ENCODE peak calls at places on chromosomes 2 and 18, in five cellular contexts. U, R, E, P and Q are unnamed samples.

GRCh38 chr2:42350434-42351063 is 10.5 kb downstream of the COX7A2L start:
- DNase-seq in R (no peak), P (no peak), U (no peak), E (no peak), Q (no peak)

GRCh38 chr2:70068119-70068518 is 19.2 kb upstream of the PCBP1 start:
- DNase-seq in E (no peak), U (no peak), P (no peak), R (no peak), Q (no peak)

GRCh38 chr2:196230051-196230450 is 58.7 kb upstream of the STK17B start:
- DNase-seq in P (no peak), U (peak), E (peak), R (no peak), Q (no peak)

GRCh38 chr2:54416166-54416798 is 39.8 kb upstream of the SPTBN1 start:
- DNase-seq in P (no peak), R (no peak), U (no peak), E (no peak), Q (no peak)

GRCh38 chr18:48690494-48690893 is 151.7 kb downstream of the CTIF start:
- DNase-seq in P (no peak), E (no peak), R (no peak), U (no peak), Q (no peak)

GRCh38 chr2:53353372-53354111 is 414.1 kb upstream of the CHAC2 start:
- DNase-seq in R (peak), P (no peak), U (peak), E (no peak), Q (peak)

GRCh38 chr2:104448661-104449410 is 405.1 kb upstream of the POU3F3 start:
- DNase-seq in U (no peak), P (no peak), E (no peak), R (no peak), Q (no peak)

GRCh38 chr2:10810175-10811161 is 2.1 kb downstream of the PDIA6 start:
- DNase-seq in P (no peak), E (no peak), U (no peak), R (no peak), Q (peak)

GRCh38 chr2:157185828-157186227 is 71.7 kb upstream of the GALNT5 start:
- DNase-seq in P (no peak), R (no peak), E (no peak), U (no peak), Q (no peak)

GRCh38 chr2:72236445-72237067 is 88.9 kb upstream of the CYP26B1 start:
- DNase-seq in P (no peak), R (no peak), E (no peak), U (no peak), Q (peak)

GRCh38 chr2:211930331-211930730 is 608.3 kb downstream of the ERBB4 start:
- DNase-seq in U (no peak), E (no peak), R (no peak), P (peak), Q (no peak)

GRCh38 chr2:70596739-70597138 is 43.1 kb upstream of the TGFA start:
- DNase-seq in P (no peak), E (no peak), U (no peak), R (no peak), Q (no peak)

GRCh38 chr2:54708584-54709340 is 14.7 kb upstream of the EML6 start:
- DNase-seq in R (no peak), P (peak), U (peak), E (no peak), Q (no peak)

GRCh38 chr2:201546576-201546975 is 95.0 kb downstream of the STRADB start:
- DNase-seq in R (no peak), P (no peak), U (no peak), E (no peak), Q (no peak)

DNA sequence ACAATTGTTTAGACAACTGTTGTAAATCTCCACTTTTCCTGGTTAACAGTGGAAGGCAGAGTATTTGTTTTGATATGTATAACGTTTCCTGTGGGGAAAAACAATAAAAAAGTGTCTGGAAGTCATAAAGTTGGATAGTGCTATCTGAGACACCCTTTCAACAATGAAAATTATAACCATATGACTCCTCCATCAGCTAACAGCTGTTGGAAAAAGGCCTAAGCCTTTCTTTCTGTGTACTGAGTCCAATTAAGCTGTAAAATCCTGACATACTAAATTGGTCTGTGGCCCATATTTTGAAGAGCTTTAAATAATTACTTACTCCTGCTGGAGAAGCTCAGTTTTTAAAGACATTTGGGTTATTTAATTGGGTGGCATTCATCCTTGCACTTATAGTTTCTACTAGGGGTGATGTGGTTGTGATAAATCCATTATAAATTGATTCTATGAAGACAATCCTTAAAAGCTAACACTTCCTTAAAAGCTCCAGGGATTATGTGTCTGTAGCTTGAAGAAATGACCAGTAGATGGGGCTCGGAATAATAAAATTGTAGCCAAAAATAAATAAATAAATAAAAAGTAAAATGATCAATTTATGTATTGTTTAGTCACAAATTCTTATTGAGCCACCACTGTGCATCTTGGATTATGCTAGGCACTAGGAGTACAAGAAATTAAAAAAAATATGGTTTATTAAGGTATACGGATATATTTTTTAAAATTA is 698.2 kb upstream of the NXPH2 start:
- DNase-seq in U (no peak), P (no peak), R (no peak), E (no peak), Q (no peak)
- TF ChIP-seq CTCF in U (no peak), P (no peak), R (no peak), E (no peak), Q (peak)

DNA sequence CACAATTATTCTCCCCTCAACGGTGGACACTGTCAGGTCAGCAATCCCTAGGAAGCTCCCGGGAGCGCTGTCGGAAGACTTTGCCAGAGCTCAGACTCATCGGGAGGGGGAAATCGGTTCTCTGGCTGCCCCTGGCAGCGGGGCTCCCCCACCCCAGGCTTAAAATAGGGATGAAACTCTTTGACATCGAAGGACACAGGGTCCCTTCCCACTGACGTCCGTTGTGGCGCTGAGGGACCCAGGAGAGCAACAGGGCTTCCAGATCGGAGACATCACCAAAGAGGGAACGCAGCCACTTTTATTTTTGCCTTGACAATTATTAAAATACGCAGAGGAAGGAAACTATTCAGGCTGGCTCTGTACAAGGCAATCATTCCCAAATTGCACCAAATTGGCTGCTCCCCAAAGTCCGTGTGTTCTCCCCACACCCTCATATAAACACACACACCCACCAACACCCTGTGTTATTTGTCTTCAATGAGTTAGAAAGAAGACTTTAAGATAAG is 249.0 kb downstream of the CDH20 start:
- DNase-seq in E (no peak), U (no peak), P (no peak), R (no peak), Q (no peak)
- TF ChIP-seq CTCF in E (peak), U (no peak), P (no peak), R (no peak), Q (no peak)

GRCh38 chr2:119409506-119409905 is 22.1 kb upstream of the TMEM37 start:
- DNase-seq in P (no peak), U (no peak), E (no peak), R (no peak), Q (no peak)
- TF ChIP-seq CTCF in P (no peak), U (no peak), E (no peak), R (no peak), Q (no peak)

GRCh38 chr2:23624915-23625314 is 239.9 kb downstream of the KLHL29 start:
- DNase-seq in P (no peak), U (no peak), E (no peak), R (no peak), Q (no peak)
- TF ChIP-seq CTCF in P (no peak), U (no peak), E (no peak), R (no peak), Q (no peak)

DNA sequence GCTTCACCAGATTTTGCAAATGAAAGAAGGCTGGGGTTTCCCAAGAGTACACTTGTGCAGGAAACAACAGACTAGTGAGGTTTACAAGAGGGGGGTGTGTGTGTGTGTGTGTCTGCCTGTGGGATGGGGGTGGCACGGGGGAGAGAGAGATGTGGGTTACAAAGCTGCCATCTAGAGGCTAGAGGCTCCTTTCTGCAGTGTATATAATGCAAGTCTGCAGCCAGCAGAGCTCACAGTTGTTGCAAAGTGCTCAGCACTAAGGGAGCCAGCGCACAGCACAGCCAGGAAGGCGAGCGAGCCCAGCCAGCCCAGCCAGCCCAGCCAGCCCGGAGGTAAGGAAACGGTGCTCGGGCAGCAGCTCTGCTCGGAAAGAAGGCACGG is at the start of gene ACKR3:
- DNase-seq in E (peak), P (peak), R (peak), U (peak), Q (peak)
- TF ChIP-seq CTCF in E (no peak), P (peak), R (no peak), U (peak), Q (peak)